ENCODE peak calls at places on chromosome 14, in six cellular contexts. P, F, W, T, Y and U are unnamed samples.
A peak's percentile ranks its signal among the peaks of the same experiment; 100 is the strongest.

GRCh38 chr14:74949211-74949610 is 6.2 kb downstream of the PGF start:
- DNase-seq in P (no peak), F (no peak), W (no peak), T (no peak), Y (peak; percentile 62), U (no peak)

GRCh38 chr14:88488897-88489296 is 65.9 kb downstream of the PTPN21 start:
- DNase-seq in P (no peak), F (no peak), W (no peak), T (no peak), Y (no peak), U (no peak)

GRCh38 chr14:77603654-77604270 is 12.7 kb downstream of the SPTLC2 start:
- DNase-seq in P (no peak), F (no peak), W (peak; percentile 65), T (peak; percentile 78), Y (no peak), U (no peak)

GRCh38 chr14:97707603-97708002 is 910.4 kb downstream of the VRK1 start:
- DNase-seq in P (peak; percentile 40), F (peak; percentile 39), W (no peak), T (no peak), Y (no peak), U (no peak)

GRCh38 chr14:51289169-51289568 is 49.1 kb downstream of the TMX1 start:
- DNase-seq in P (no peak), F (no peak), W (no peak), T (no peak), Y (no peak), U (no peak)

GRCh38 chr14:56555921-56556570 is 23.6 kb upstream of the TMEM260 start:
- DNase-seq in P (no peak), F (no peak), W (peak; percentile 46), T (peak; percentile 11), Y (no peak), U (peak; percentile 67)

GRCh38 chr14:87640553-87640952 is 352.4 kb downstream of the GALC start:
- DNase-seq in P (no peak), F (no peak), W (no peak), T (no peak), Y (no peak), U (no peak)

GRCh38 chr14:78443834-78444233 is 273.7 kb downstream of the NRXN3 start:
- DNase-seq in P (no peak), F (no peak), W (no peak), T (no peak), Y (no peak), U (no peak)

DNA sequence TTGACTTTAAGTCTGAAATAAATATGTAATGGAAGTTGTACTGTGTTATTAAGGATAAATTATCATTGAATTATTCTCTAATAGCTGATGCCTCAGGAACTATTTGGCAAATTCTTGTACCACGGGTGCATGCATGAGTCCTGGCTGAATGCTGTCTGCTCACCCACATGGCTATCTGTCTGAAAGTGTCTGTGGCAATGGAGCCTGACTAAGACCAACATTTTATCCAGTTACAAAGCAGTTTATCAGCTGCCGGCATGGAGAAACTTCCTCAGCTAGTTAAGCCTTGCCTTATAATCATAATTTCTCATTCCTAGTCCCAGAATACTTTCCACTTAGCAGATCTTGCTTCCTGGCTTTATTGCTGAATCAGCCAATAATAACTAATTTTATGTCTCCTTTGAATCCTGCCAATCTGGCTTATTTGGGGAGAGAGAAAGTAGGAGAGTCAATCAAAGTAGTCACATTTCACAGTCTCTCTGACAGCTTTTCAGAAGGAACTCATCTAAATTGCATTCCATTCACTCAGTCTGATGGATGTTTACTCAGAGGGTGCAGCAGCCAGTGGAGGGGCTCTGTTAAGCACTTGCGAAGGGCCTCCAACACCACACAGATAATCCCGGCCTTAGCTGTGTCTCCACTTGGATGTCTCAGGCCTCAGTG is 280.6 kb upstream of the CLEC14A start:
- DNase-seq in P (no peak), F (no peak), W (no peak), T (no peak), Y (no peak), U (no peak)
- H3K9me3 ChIP-seq in P (no peaks in the 10 kb centered on the region), F (no peaks in the 10 kb centered on the region), W (no peaks in the 10 kb centered on the region), T (no peaks in the 10 kb centered on the region), Y (no peaks in the 10 kb centered on the region), U (no peaks in the 10 kb centered on the region)

GRCh38 chr14:23376477-23377200 is at the start of gene CMTM5:
- DNase-seq in P (no peak), F (no peak), W (no peak), T (no peak), Y (peak; percentile 80), U (no peak)
- TF ChIP-seq POLR2AphosphoS5 in P (no peak), F (no peak), W (no peak), T (no peak), Y (no peak), U (no peak)

DNA sequence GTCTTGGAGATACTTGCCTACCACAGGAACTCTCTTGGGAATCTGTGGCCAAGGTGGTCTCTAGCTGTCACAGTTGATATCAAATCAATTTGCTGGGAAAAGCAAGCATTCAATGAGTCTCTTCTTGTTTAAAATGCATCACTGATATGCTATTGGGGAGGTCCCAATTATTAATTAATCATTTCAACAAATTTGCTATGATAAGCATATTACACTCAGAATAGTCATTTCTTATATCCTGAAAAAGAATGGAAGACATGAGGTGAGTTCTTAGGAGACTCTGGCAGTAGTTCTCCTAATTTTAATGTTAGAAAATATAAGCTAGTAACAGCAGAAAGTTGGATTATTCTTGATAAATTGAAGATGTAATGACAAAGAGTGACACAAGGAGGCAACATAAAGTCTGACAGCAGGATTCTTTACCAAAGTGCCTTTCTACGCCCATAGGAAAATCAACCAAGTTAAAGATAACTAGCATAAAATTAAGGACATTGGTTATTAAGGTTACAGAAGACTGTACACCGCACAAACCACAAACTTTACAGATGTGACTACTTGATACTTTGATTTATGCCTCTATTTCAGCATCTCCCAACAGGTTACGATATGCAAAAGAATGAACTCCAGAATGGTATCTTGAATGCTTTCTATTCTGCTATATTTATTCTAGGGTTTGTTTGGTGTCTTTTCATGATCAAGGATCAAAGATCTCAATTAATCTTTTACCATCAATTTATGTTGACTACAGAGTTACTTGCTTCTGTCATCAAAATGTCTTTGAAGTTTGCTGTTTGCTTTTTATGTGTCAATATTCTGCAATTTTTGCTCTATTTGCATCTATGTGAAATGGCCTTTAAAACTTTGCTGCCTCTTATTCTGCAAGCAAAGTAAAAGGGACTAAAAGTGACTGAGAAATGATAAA is 349.6 kb upstream of the CLEC14A start:
- DNase-seq in P (no peak), F (no peak), W (peak; percentile 32), T (no peak), Y (no peak), U (no peak)
- H3K4me3 ChIP-seq in P (no peak overlapping the region), F (no peak overlapping the region), W (no peak overlapping the region), T (no peak overlapping the region), Y (no peak overlapping the region), U (no peak overlapping the region)

GRCh38 chr14:70442750-70443149 is 9.2 kb upstream of the ADAM21 start:
- DNase-seq in P (no peak), F (no peak), W (no peak), T (no peak), Y (no peak), U (no peak)
- H3K9me3 ChIP-seq in P (peaks cover 10% of the 10 kb centered on the region), F (peaks cover 19% of the 10 kb centered on the region), W (no peaks in the 10 kb centered on the region), T (no peaks in the 10 kb centered on the region), Y (peaks cover 14% of the 10 kb centered on the region), U (no peaks in the 10 kb centered on the region)

DNA sequence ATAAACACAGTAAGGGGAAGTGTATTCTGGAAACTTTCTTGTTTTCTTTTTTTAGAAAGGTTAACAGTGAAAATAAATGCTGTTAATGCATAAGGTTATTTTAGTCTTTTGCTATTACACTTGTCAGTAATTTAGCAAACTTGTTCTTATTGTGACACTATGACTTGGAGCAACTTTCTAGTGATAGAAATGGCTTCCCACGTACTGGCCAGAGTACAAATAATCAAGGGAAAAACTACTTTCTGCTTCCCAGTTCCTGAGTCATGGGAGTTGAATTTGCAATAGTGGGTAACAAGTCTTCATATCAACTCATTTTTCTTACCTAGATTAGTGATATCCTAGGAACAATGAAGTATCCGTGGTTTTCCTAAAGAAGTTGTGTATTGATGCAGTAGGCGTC is 1072.3 kb downstream of the FLRT2 start:
- DNase-seq in P (no peak), F (no peak), W (no peak), T (no peak), Y (no peak), U (no peak)
- TF ChIP-seq POLR2AphosphoS5 in P (no peak), F (no peak), W (no peak), T (no peak), Y (no peak), U (no peak)

GRCh38 chr14:21529515-21529914 is 3.4 kb upstream of the SALL2 start:
- DNase-seq in P (no peak), F (no peak), W (no peak), T (no peak), Y (no peak), U (no peak)
- H3K4me3 ChIP-seq in P (no peak overlapping the region), F (no peak overlapping the region), W (no peak overlapping the region), T (no peak overlapping the region), Y (no peak overlapping the region), U (no peak overlapping the region)

GRCh38 chr14:101353422-101353821 is 207.9 kb upstream of the DIO3 start:
- DNase-seq in P (no peak), F (peak; percentile 64), W (no peak), T (no peak), Y (no peak), U (no peak)
- H3K9me3 ChIP-seq in P (no peaks in the 10 kb centered on the region), F (peaks cover 23% of the 10 kb centered on the region), W (peaks cover 2% of the 10 kb centered on the region), T (no peaks in the 10 kb centered on the region), Y (no peaks in the 10 kb centered on the region), U (no peaks in the 10 kb centered on the region)

GRCh38 chr14:99929601-99930000 is 135.6 kb upstream of the EVL start:
- DNase-seq in P (no peak), F (no peak), W (no peak), T (no peak), Y (no peak), U (no peak)

GRCh38 chr14:99931308-99931707 is 133.9 kb upstream of the EVL start:
- DNase-seq in P (no peak), F (no peak), W (no peak), T (no peak), Y (no peak), U (no peak)

GRCh38 chr14:99928963-99929362 is 135.8 kb downstream of the EML1 start:
- DNase-seq in P (no peak), F (no peak), W (no peak), T (no peak), Y (no peak), U (no peak)

GRCh38 chr14:99925471-99925870 is 132.3 kb downstream of the EML1 start:
- DNase-seq in P (no peak), F (no peak), W (no peak), T (no peak), Y (no peak), U (no peak)

GRCh38 chr14:99930420-99931274 is 134.6 kb upstream of the EVL start:
- DNase-seq in P (peak; percentile 82), F (no peak), W (no peak), T (peak; percentile 55), Y (no peak), U (peak; percentile 62)
- TF ChIP-seq POLR2AphosphoS5 in P (no peak), F (no peak), W (no peak), T (no peak), Y (no peak), U (no peak)